ENCODE peak calls at places on chromosomes 11 and 22, in four cellular contexts. Z, J, X and G are unnamed samples.

GRCh38 chr11:118106789-118107335 is 20.1 kb upstream of the SMIM35 start:
- DNase-seq in Z (no peak), J (no peak), X (no peak), G (no peak)

GRCh38 chr22:44648821-44649566 is 53.0 kb upstream of the PRR5 start:
- DNase-seq in Z (peak; percentile 80), J (peak; percentile 91), X (no peak), G (no peak)

GRCh38 chr11:20363149-20363499 is 390 bp upstream of the HTATIP2 start:
- DNase-seq in Z (no peak), J (no peak), X (no peak), G (no peak)

GRCh38 chr11:57530215-57530595 is 349 bp downstream of the TIMM10 start:
- DNase-seq in Z (no peak), J (no peak), X (no peak), G (no peak)

GRCh38 chr11:5364214-5364613 is 12.9 kb downstream of the OR51B6 start:
- DNase-seq in Z (peak; percentile 65), J (peak; percentile 69), X (no peak), G (no peak)

GRCh38 chr11:61972796-61973602 is 5.6 kb upstream of the FTH1 start:
- DNase-seq in Z (peak; percentile 94), J (peak; percentile 58), X (no peak), G (peak; percentile 55)

GRCh38 chr22:17159504-17159951 is 451 bp upstream of the HDHD5 start:
- DNase-seq in Z (peak; percentile 45), J (peak; percentile 53), X (no peak), G (peak; percentile 78)

GRCh38 chr11:69372589-69373250 is 78.8 kb downstream of the MYEOV start:
- DNase-seq in Z (no peak), J (no peak), X (no peak), G (no peak)

GRCh38 chr11:6646631-6647281 is 8.9 kb downstream of the DCHS1 start:
- DNase-seq in Z (peak; percentile 54), J (peak; percentile 72), X (no peak), G (peak; percentile 74)

GRCh38 chr22:44473166-44473565 is 24.9 kb downstream of the RTL6 start:
- DNase-seq in Z (peak; percentile 56), J (no peak), X (no peak), G (no peak)

GRCh38 chr22:37930270-37930951 is 23.0 kb downstream of the C22orf23 start:
- DNase-seq in Z (peak; percentile 38), J (peak; percentile 76), X (no peak), G (no peak)

GRCh38 chr22:40247976-40248375 is 70.3 kb downstream of the TNRC6B start:
- DNase-seq in Z (no peak), J (no peak), X (no peak), G (no peak)

GRCh38 chr11:29051935-29052334 is 943.7 kb downstream of the METTL15 start:
- DNase-seq in Z (no peak), J (no peak), X (no peak), G (no peak)

GRCh38 chr11:31968774-31969433 is 122.0 kb upstream of the RCN1 start:
- DNase-seq in Z (peak; percentile 77), J (peak; percentile 78), X (no peak), G (no peak)

GRCh38 chr22:22235564-22235963 is 9.0 kb upstream of the VPREB1 start:
- DNase-seq in Z (peak; percentile 11), J (no peak), X (peak; percentile 5), G (no peak)

GRCh38 chr22:19976671-19977070 is 35.1 kb upstream of the TXNRD2 start:
- DNase-seq in Z (no peak), J (no peak), X (no peak), G (no peak)

GRCh38 chr11:126487711-126488110 is 132.2 kb downstream of the ST3GAL4 start:
- DNase-seq in Z (no peak), J (no peak), X (no peak), G (peak; percentile 63)

GRCh38 chr11:60762851-60763691 is 6.4 kb downstream of the MS4A15 start:
- DNase-seq in Z (no peak), J (no peak), X (no peak), G (no peak)

GRCh38 chr11:877565-877964 is 33.0 kb downstream of the CHID1 start:
- DNase-seq in Z (no peak), J (no peak), X (no peak), G (no peak)

GRCh38 chr22:24133187-24133965 is 47.9 kb upstream of the SUSD2 start:
- DNase-seq in Z (peak; percentile 40), J (no peak), X (no peak), G (no peak)

GRCh38 chr11:1072821-1073231 is 1.8 kb upstream of the MUC2 start:
- DNase-seq in Z (no peak), J (no peak), X (no peak), G (no peak)

GRCh38 chr11:36034572-36035331 is 90.9 kb downstream of the LDLRAD3 start:
- DNase-seq in Z (peak; percentile 71), J (peak; percentile 89), X (no peak), G (no peak)

GRCh38 chr11:2462986-2463765 is 18.4 kb downstream of the KCNQ1 start:
- DNase-seq in Z (no peak), J (no peak), X (no peak), G (peak; percentile 88)

GRCh38 chr11:8293171-8293570 is 29.5 kb upstream of the LMO1 start:
- DNase-seq in Z (no peak), J (no peak), X (no peak), G (no peak)

GRCh38 chr11:126917531-126918204 is 82.9 kb downstream of the KIRREL3 start:
- DNase-seq in Z (peak; percentile 77), J (peak; percentile 89), X (no peak), G (no peak)

GRCh38 chr11:57368106-57368826 is 12.7 kb downstream of the PRG3 start:
- DNase-seq in Z (no peak), J (no peak), X (no peak), G (no peak)

GRCh38 chr11:44505591-44506054 is 59.8 kb upstream of the CD82 start:
- DNase-seq in Z (peak; percentile 36), J (peak; percentile 42), X (no peak), G (no peak)

GRCh38 chr11:130798280-130798679 is 118.0 kb downstream of the SNX19 start:
- DNase-seq in Z (peak; percentile 52), J (peak; percentile 88), X (no peak), G (no peak)

GRCh38 chr22:38756631-38757463 is 1.0 kb upstream of the SUN2 start:
- DNase-seq in Z (no peak), J (no peak), X (no peak), G (no peak)

GRCh38 chr11:69641681-69642548 is 959 bp downstream of the CCND1 start:
- DNase-seq in Z (peak; percentile 43), J (no peak), X (no peak), G (no peak)

GRCh38 chr11:75667268-75667830 is 1.5 kb downstream of the MAP6 start:
- DNase-seq in Z (no peak), J (peak; percentile 65), X (no peak), G (no peak)